ENCODE peak calls at places on chromosomes 1 and 21, in ten cellular contexts. A, W, Z, G, V, I, J, S, E and T are unnamed samples.

GRCh38 chr1:199204231-199204630 is 565.4 kb downstream of the PTPRC start:
- DNase-seq in A (no peak), S (no peak), J (no peak), I (no peak), W (no peak), V (no peak), Z (no peak), E (no peak), G (no peak), T (no peak)

GRCh38 chr1:94321662-94322061 is 84.3 kb upstream of the ARHGAP29 start:
- DNase-seq in A (no peak), E (no peak), G (no peak), V (no peak), W (no peak), I (no peak), J (peak; percentile 94), S (no peak), Z (no peak), T (no peak)

GRCh38 chr1:109535971-109536491 is 3.6 kb upstream of the GPR61 start:
- DNase-seq in W (no peak), Z (peak; percentile 34), A (no peak), S (no peak), G (no peak), J (no peak), I (peak; percentile 53), V (no peak), E (peak; percentile 45), T (no peak)

GRCh38 chr1:203626910-203627246 is 246 bp downstream of the ATP2B4 start:
- DNase-seq in J (no peak), W (no peak), E (peak; percentile 54), I (no peak), V (no peak), G (no peak), Z (no peak), A (peak; percentile 81), S (no peak), T (no peak)

GRCh38 chr1:85278853-85279314 is 2.5 kb upstream of the BCL10 start:
- DNase-seq in G (no peak), E (no peak), J (peak; percentile 96), V (no peak), A (no peak), W (no peak), I (no peak), S (peak; percentile 86), Z (no peak), T (no peak)

GRCh38 chr1:186082235-186082937 is 292.7 kb downstream of the TPR start:
- DNase-seq in S (peak; percentile 91), A (no peak), W (peak; percentile 72), I (peak; percentile 61), J (peak; percentile 96), G (peak; percentile 55), E (peak; percentile 60), V (peak; percentile 59), Z (peak; percentile 22), T (no peak)

GRCh38 chr1:164188507-164188906 is 370.5 kb upstream of the PBX1 start:
- DNase-seq in G (no peak), J (no peak), V (no peak), E (no peak), W (no peak), Z (no peak), A (peak; percentile 2), I (no peak), S (no peak), T (no peak)

GRCh38 chr1:23403038-23403336 is 21.6 kb downstream of the TCEA3 start:
- DNase-seq in A (no peak), E (no peak), V (no peak), S (no peak), G (no peak), J (peak; percentile 81), I (no peak), W (no peak), Z (peak; percentile 34), T (no peak)

GRCh38 chr1:167635233-167635648 is 5.2 kb downstream of the RCSD1 start:
- DNase-seq in J (no peak), W (no peak), Z (no peak), G (no peak), E (peak; percentile 31), A (peak; percentile 85), S (no peak), I (peak; percentile 75), V (no peak), T (peak; percentile 29)

GRCh38 chr1:38489844-38490270 is 369.7 kb downstream of the RRAGC start:
- DNase-seq in S (peak; percentile 18), W (no peak), E (no peak), J (peak; percentile 44), G (no peak), V (no peak), Z (no peak), I (no peak), A (peak; percentile 98), T (peak; percentile 97)

GRCh38 chr1:156860639-156861423 is at the start of gene NTRK1:
- DNase-seq in S (peak; percentile 24), G (no peak), E (peak; percentile 49), Z (peak; percentile 71), W (peak; percentile 46), A (peak; percentile 77), V (no peak), I (peak; percentile 31), J (peak; percentile 38), T (no peak)

GRCh38 chr21:38768385-38769071 is 37.2 kb upstream of the ETS2 start:
- DNase-seq in I (no peak), E (no peak), Z (no peak), W (no peak), S (no peak), A (no peak), G (no peak), J (peak; percentile 17), V (no peak), T (no peak)

GRCh38 chr1:40476924-40477679 is at the start of gene ZFP69:
- DNase-seq in V (peak; percentile 9), S (peak; percentile 71), J (no peak), E (peak; percentile 77), A (peak; percentile 78), Z (peak; percentile 73), I (peak; percentile 82), W (peak; percentile 87), G (no peak), T (no peak)

GRCh38 chr1:225527575-225527974 is 99.7 kb upstream of the LBR start:
- DNase-seq in G (no peak), V (no peak), J (no peak), A (no peak), Z (no peak), W (no peak), S (peak; percentile 54), E (no peak), I (no peak), T (no peak)
- H3K36me3 ChIP-seq in G (no peaks in the 10 kb centered on the region), V (peaks cover 8% of the 10 kb centered on the region), J (peaks cover 13% of the 10 kb centered on the region), A (peaks cover 6% of the 10 kb centered on the region), Z (no peaks in the 10 kb centered on the region), W (no peaks in the 10 kb centered on the region), S (no peaks in the 10 kb centered on the region), E (no peaks in the 10 kb centered on the region), I (no peaks in the 10 kb centered on the region), T (no peaks in the 10 kb centered on the region)

GRCh38 chr1:170881268-170882265 is 53.8 kb upstream of the MROH9 start:
- DNase-seq in G (no peak), J (peak; percentile 70), W (no peak), V (no peak), Z (no peak), S (peak; percentile 27), E (no peak), I (no peak), A (peak; percentile 17), T (no peak)
- H3K4me3 ChIP-seq in G (no peak overlapping the region), J (peak overlapping the region; percentile 18), W (no peak overlapping the region), V (no peak overlapping the region), Z (peak overlapping the region; percentile 19), S (no peak overlapping the region), E (peak overlapping the region; percentile 40), I (peak overlapping the region; percentile 30), A (no peak overlapping the region), T (no peak overlapping the region)

GRCh38 chr21:33112151-33112550 is 42.2 kb downstream of the OLIG1 start:
- DNase-seq in I (no peak), G (no peak), W (no peak), Z (no peak), E (no peak), S (no peak), J (no peak), A (no peak), V (no peak), T (no peak)
- H3K36me3 ChIP-seq in I (no peaks in the 10 kb centered on the region), G (no peaks in the 10 kb centered on the region), W (no peaks in the 10 kb centered on the region), Z (no peaks in the 10 kb centered on the region), E (no peaks in the 10 kb centered on the region), S (no peaks in the 10 kb centered on the region), J (no peaks in the 10 kb centered on the region), A (no peaks in the 10 kb centered on the region), V (no peaks in the 10 kb centered on the region), T (no peaks in the 10 kb centered on the region)

DNA sequence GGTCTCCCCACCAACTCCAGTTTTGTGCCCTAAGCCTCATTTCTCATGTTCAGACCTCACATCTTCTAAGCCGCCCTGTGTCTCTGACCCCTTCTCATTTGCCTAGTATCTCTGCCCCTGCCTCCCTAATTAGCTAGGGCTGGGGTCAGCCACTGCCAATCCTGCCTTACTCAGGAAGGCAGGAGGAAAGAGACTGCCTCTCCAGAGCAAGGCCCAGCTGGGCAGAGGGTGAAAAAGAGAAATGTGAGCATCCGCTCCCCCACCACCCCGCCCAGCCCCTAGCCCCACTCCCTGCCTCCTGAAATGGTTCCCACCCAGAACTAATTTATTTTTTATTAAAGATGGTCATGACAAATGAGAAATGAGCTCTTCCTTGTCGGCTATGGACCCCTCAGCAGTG is 11.4 kb downstream of the ADAMTSL4 start:
- DNase-seq in S (no peak), J (no peak), I (no peak), V (no peak), G (no peak), A (peak; percentile 15), Z (no peak), E (no peak), W (no peak), T (no peak)
- H3K4me3 ChIP-seq in S (peak overlapping the region; percentile 42), J (peak overlapping the region; percentile 69), I (peak overlapping the region; percentile 64), V (peak overlapping the region; percentile 60), G (peak overlapping the region; percentile 47), A (peak overlapping the region; percentile 79), Z (peak overlapping the region; percentile 55), E (peak overlapping the region; percentile 71), W (no peak overlapping the region), T (no peak overlapping the region)

DNA sequence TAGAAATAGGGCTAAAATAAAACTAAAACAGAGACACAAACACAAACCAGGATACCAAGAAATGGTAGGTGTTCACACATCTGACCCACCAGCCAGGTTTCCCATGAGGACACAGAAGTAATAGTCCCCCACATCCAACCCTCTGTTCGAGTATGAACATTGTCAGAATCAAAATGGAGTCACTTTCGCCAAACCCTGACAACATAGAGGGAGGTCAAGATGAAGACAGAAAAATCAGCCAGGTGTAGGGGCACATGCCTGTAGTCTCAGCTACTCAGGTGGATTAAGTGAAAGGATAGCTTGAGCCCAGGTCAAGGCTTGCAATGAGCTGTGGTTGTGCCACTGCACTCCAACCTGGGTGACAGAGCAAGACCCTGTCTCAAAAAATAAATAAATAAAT is 3.8 kb downstream of the UBE2G2 start:
- DNase-seq in V (no peak), S (no peak), A (no peak), E (no peak), J (no peak), G (no peak), Z (no peak), W (no peak), I (no peak), T (no peak)
- H3K36me3 ChIP-seq in V (peaks cover 7% of the 10 kb centered on the region), S (no peaks in the 10 kb centered on the region), A (peaks cover 12% of the 10 kb centered on the region), E (peaks cover 3% of the 10 kb centered on the region), J (peaks cover 42% of the 10 kb centered on the region), G (no peaks in the 10 kb centered on the region), Z (no peaks in the 10 kb centered on the region), W (no peaks in the 10 kb centered on the region), I (peaks cover 21% of the 10 kb centered on the region), T (peaks cover under 1% of the 10 kb centered on the region)